ENCODE peak calls at places on chromosome 2, in seven cellular contexts. Q, K, V, P, E, Y and L are unnamed samples.

GRCh38 chr2:240217431-240218301 is 77.2 kb upstream of the OTOS start:
- DNase-seq in Q (no peak), K (no peak), V (no peak), P (peak), E (peak), Y (no peak), L (no peak)

GRCh38 chr2:48819206-48819605 is 63.7 kb upstream of the LHCGR start:
- DNase-seq in Q (no peak), K (no peak), V (no peak), P (no peak), E (no peak), Y (no peak), L (no peak)

GRCh38 chr2:18630541-18630940 is 41.2 kb upstream of the NT5C1B start:
- DNase-seq in Q (no peak), K (no peak), V (no peak), P (no peak), E (no peak), Y (no peak), L (no peak)

GRCh38 chr2:200756618-200757321 is 54.9 kb upstream of the BZW1 start:
- DNase-seq in Q (no peak), K (no peak), V (peak), P (no peak), E (peak), Y (peak), L (peak)

GRCh38 chr2:233807966-233808892 is 30.1 kb downstream of the MROH2A start:
- DNase-seq in Q (no peak), K (no peak), V (no peak), P (no peak), E (no peak), Y (no peak), L (no peak)

GRCh38 chr2:108958002-108958401 is 31.0 kb downstream of the EDAR start:
- DNase-seq in Q (no peak), K (no peak), V (no peak), P (no peak), E (no peak), Y (no peak), L (no peak)

GRCh38 chr2:168166902-168167510 is 80.4 kb downstream of the STK39 start:
- DNase-seq in Q (no peak), K (no peak), V (no peak), P (no peak), E (peak), Y (no peak), L (no peak)

GRCh38 chr2:32804205-32804604 is 142.5 kb upstream of the LTBP1 start:
- DNase-seq in Q (no peak), K (no peak), V (no peak), P (no peak), E (no peak), Y (no peak), L (no peak)

GRCh38 chr2:24859968-24860600 is 60.0 kb downstream of the ADCY3 start:
- DNase-seq in Q (no peak), K (no peak), V (no peak), P (no peak), E (no peak), Y (no peak), L (no peak)

GRCh38 chr2:77578354-77578753 is 56.2 kb upstream of the LRRTM4 start:
- DNase-seq in Q (no peak), K (no peak), V (no peak), P (no peak), E (no peak), Y (no peak), L (no peak)

GRCh38 chr2:32946314-32947075 is at the start of gene LTBP1:
- DNase-seq in Q (peak), K (peak), V (peak), P (peak), E (peak), Y (no peak), L (no peak)

GRCh38 chr2:134634054-134634630 is 84.7 kb downstream of the TMEM163 start:
- DNase-seq in Q (no peak), K (no peak), V (no peak), P (no peak), E (no peak), Y (no peak), L (no peak)

GRCh38 chr2:66481100-66481549 is 46.2 kb downstream of the MEIS1 start:
- DNase-seq in Q (no peak), K (peak), V (peak), P (no peak), E (peak), Y (no peak), L (no peak)

GRCh38 chr2:153043385-153043784 is 325.0 kb downstream of the ARL6IP6 start:
- DNase-seq in Q (no peak), K (no peak), V (no peak), P (no peak), E (no peak), Y (no peak), L (no peak)

GRCh38 chr2:127348421-127349000 is 39.3 kb downstream of the MAP3K2 start:
- DNase-seq in Q (no peak), K (no peak), V (peak), P (no peak), E (no peak), Y (no peak), L (no peak)

GRCh38 chr2:46477912-46478311 is 1.5 kb upstream of the TMEM247 start:
- DNase-seq in Q (no peak), K (no peak), V (no peak), P (no peak), E (no peak), Y (no peak), L (no peak)

GRCh38 chr2:70516596-70516995 is 37.0 kb downstream of the TGFA start:
- DNase-seq in Q (no peak), K (no peak), V (no peak), P (no peak), E (peak), Y (no peak), L (no peak)

GRCh38 chr2:48589170-48589767 is 28.4 kb upstream of the GTF2A1L start:
- DNase-seq in Q (peak), K (peak), V (peak), P (no peak), E (peak), Y (no peak), L (no peak)

GRCh38 chr2:215301994-215302393 is 9.9 kb upstream of the ATIC start:
- DNase-seq in Q (no peak), K (no peak), V (no peak), P (no peak), E (no peak), Y (no peak), L (no peak)

GRCh38 chr2:113219889-113220641 is 46.3 kb downstream of the PSD4 start:
- DNase-seq in Q (peak), K (peak), V (peak), P (peak), E (peak), Y (no peak), L (no peak)

GRCh38 chr2:40034801-40035200 is 255.7 kb upstream of the THUMPD2 start:
- DNase-seq in Q (no peak), K (no peak), V (no peak), P (no peak), E (no peak), Y (no peak), L (no peak)

GRCh38 chr2:175490306-175490705 is 308.8 kb upstream of the ATP5MC3 start:
- DNase-seq in Q (no peak), K (no peak), V (no peak), P (no peak), E (no peak), Y (no peak), L (no peak)

GRCh38 chr2:27211241-27211942 is 449 bp upstream of the ATRAID start:
- DNase-seq in Q (peak), K (no peak), V (no peak), P (no peak), E (no peak), Y (no peak), L (no peak)

GRCh38 chr2:241198381-241199282 is 10.2 kb downstream of the ANO7 start:
- DNase-seq in Q (no peak), K (no peak), V (no peak), P (no peak), E (no peak), Y (no peak), L (no peak)

GRCh38 chr2:213751446-213751845 is 467.2 kb downstream of the SPAG16 start:
- DNase-seq in Q (no peak), K (no peak), V (no peak), P (no peak), E (no peak), Y (no peak), L (no peak)

GRCh38 chr2:222878877-222879601 is 18.2 kb downstream of the ACSL3 start:
- DNase-seq in Q (no peak), K (no peak), V (peak), P (no peak), E (peak), Y (no peak), L (no peak)

GRCh38 chr2:59276033-59276432 is 1034.9 kb upstream of the FANCL start:
- DNase-seq in Q (no peak), K (no peak), V (no peak), P (no peak), E (peak), Y (no peak), L (no peak)

GRCh38 chr2:46537046-46537445 is 57.7 kb downstream of the TMEM247 start:
- DNase-seq in Q (no peak), K (no peak), V (no peak), P (no peak), E (no peak), Y (no peak), L (no peak)

GRCh38 chr2:212402316-212402715 is 136.3 kb downstream of the ERBB4 start:
- DNase-seq in Q (no peak), K (no peak), V (no peak), P (no peak), E (no peak), Y (no peak), L (no peak)

GRCh38 chr2:128258218-128258617 is 60.5 kb downstream of the HS6ST1 start:
- DNase-seq in Q (no peak), K (no peak), V (no peak), P (no peak), E (no peak), Y (no peak), L (no peak)

DNA sequence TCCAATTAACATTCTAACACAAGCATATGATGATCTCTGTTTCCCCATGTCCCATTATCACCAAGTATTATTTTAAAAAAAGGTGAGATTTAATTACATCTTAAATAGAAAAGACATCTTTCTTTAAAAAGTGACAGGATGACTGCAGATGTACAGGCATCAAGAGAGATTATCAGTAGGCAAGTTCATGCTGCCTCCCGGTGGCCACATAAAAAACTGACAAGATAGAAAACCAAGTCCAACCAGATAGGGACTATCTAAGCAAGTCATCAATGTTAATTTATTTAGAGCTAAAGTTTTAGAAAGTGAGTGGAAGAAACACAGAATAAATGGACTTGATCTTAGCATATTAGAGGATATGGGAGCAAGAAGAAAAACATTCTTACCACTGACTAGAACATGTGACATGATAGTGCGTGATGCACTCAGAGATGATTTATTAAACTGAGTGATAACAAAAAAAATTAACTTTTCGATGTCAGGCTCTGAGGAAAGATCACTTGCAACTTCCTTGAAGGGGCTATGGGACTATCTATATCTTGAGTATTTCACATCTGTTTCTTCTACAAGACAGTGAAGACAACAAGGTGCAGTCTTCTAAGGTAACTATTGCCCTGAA is 5.4 kb upstream of the TDRD15 start:
- DNase-seq in Q (peak), K (peak), V (peak), P (no peak), E (peak), Y (no peak), L (no peak)
- TF ChIP-seq CTCF in Q (peak), K (peak), V (peak), P (peak), E (peak), Y (peak), L (peak)

GRCh38 chr2:105142239-105142638 is 99.3 kb upstream of the GPR45 start:
- DNase-seq in Q (no peak), K (no peak), V (no peak), P (no peak), E (no peak), Y (no peak), L (no peak)

GRCh38 chr2:105143467-105144127 is 97.9 kb upstream of the GPR45 start:
- DNase-seq in Q (no peak), K (no peak), V (no peak), P (peak), E (no peak), Y (no peak), L (no peak)

GRCh38 chr2:105144128-105144940 is 97.2 kb upstream of the GPR45 start:
- DNase-seq in Q (no peak), K (no peak), V (no peak), P (no peak), E (no peak), Y (no peak), L (no peak)

GRCh38 chr2:105144941-105145300 is 96.6 kb upstream of the GPR45 start:
- DNase-seq in Q (no peak), K (no peak), V (no peak), P (no peak), E (no peak), Y (no peak), L (no peak)

DNA sequence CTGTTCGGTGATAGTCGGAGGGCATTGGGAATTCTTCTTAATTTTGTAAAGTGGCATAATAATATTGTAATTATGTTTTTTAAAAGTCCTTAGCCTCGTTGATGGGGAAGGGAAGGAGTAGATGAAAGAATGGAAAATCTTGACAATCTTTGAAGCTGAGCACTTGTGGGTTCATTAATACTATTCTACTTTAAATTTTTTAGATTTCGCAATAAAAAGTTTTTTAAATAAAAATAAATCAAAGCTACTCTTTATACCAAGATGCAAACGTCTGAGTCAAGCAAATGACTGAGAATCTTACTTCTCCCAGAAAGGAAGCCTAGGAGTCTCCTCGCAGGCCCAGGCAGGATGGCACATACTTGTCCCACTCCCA is 98.5 kb upstream of the GPR45 start:
- DNase-seq in Q (no peak), K (no peak), V (no peak), P (no peak), E (no peak), Y (no peak), L (no peak)
- H3K4me3 ChIP-seq in Q (no peak), K (no peak), V (no peak), P (no peak), E (no peak), Y (no peak), L (no peak)

DNA sequence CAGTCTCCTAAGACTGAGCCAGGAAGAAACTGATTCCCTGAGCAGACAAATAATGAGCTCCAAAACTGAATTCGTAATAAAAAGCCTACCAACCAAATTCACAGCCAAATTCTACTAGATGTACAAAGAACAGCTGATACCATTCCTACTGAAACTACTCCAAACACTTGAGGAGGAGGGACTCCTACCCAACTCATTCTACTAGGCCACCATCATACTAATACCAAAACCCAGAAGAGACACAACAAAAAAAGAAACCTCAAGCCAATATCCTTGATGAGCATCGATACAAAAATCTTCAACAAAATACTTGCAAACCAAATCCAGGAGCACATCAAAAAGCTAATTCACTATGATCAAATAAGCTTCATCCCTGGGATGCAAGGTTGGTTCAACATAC is 20.0 kb downstream of the RNU4ATAC start:
- DNase-seq in Q (no peak), K (no peak), V (no peak), P (no peak), E (no peak), Y (no peak), L (no peak)
- TF ChIP-seq CTCF in Q (no peak), K (no peak), V (no peak), P (no peak), E (no peak), Y (no peak), L (no peak)

DNA sequence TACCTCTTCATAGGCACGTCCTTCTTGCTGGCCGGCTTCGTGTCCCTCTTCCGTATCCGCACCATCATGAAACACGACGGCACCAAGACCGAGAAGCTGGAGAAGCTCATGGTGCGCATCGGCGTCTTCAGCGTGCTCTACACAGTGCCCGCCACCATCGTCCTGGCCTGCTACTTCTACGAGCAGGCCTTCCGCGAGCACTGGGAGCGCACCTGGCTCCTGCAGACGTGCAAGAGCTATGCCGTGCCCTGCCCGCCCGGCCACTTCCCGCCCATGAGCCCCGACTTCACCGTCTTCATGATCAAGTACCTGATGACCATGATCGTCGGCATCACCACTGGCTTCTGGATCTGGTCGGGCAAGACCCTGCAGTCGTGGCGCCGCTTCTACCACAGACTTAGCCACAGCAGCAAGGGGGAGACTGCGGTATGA is 2.3 kb downstream of the FZD7 start:
- DNase-seq in Q (no peak), K (no peak), V (no peak), P (no peak), E (no peak), Y (no peak), L (no peak)
- H3K4me3 ChIP-seq in Q (peak), K (peak), V (no peak), P (peak), E (no peak), Y (peak), L (peak)

DNA sequence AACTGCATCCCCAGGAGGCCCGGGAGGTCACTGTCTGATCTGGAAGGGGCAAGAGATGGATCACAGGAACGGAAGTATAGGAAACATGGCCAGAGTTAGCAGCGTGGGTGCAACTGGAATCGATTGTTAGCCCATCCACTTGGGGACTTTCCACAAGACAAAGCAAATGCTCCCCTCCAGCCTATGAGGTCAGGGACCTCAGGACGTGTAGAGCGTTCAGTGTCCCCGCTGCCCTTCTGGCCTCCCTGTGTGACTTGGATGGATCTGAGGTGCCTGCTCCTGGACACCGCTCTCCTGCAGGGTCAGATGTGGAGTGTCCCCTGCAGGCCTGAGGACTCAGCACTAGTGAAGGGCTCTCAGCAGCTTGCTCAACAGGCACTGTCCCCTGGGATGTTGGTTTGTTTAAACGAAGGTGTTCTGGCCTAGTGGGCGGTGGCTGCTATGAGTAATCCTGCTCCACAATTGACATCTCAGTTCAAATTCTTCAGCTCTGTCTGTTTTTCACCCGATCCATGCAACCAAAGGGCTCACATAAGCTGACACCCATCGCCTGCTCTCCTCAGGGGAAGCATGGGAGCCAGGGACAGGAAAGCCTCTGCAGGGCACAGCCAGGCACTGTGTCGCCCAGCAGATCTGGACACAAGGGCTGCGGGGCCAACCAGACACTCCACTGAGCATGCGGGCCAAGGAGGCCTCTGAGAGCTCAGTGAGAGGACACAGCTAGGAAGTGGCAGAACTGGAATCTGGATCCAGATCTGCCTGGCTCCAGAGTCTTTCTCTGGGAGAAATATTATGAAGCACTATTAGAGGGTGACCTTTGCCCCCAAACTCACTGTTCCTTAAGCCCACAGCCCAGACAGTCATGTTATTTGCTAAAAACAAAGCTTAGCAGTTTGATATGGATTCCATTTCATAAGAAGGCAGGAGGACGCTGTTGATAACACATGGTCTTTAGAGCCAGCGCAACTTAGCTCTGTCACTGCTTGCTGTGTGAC is 78.5 kb downstream of the RHOB start:
- DNase-seq in Q (peak), K (peak), V (peak), P (peak), E (peak), Y (no peak), L (no peak)
- TF ChIP-seq CTCF in Q (no peak), K (no peak), V (peak), P (no peak), E (no peak), Y (no peak), L (no peak)

GRCh38 chr2:238284802-238285515 is 3.5 kb downstream of the PER2 start:
- DNase-seq in Q (no peak), K (no peak), V (no peak), P (no peak), E (no peak), Y (no peak), L (no peak)

GRCh38 chr2:238286095-238286494 is 2.3 kb downstream of the PER2 start:
- DNase-seq in Q (no peak), K (no peak), V (no peak), P (no peak), E (no peak), Y (no peak), L (no peak)

GRCh38 chr2:238286987-238287386 is 1.4 kb downstream of the PER2 start:
- DNase-seq in Q (no peak), K (no peak), V (no peak), P (no peak), E (no peak), Y (no peak), L (no peak)

GRCh38 chr2:238286551-238286950 is 1.9 kb downstream of the PER2 start:
- DNase-seq in Q (peak), K (peak), V (peak), P (peak), E (peak), Y (peak), L (no peak)

GRCh38 chr2:238285653-238286082 is 2.7 kb downstream of the PER2 start:
- DNase-seq in Q (peak), K (peak), V (peak), P (peak), E (peak), Y (peak), L (peak)
- H3K4me3 ChIP-seq in Q (no peak), K (no peak), V (no peak), P (no peak), E (peak), Y (no peak), L (no peak)